ENCODE peak calls at places on chromosomes 13 and 19, in eight cellular contexts. T, Q, G, L, D, P, M and X are unnamed samples. For H3K4me1, the result is how much of the 10 kb centered on the place peaks cover.

GRCh38 chr13:40668335-40668734 is 1.9 kb upstream of the FOXO1 start:
- DNase-seq in L (peak), M (no peak), G (peak), T (peak), D (peak), P (no peak), Q (peak), X (no peak)

GRCh38 chr13:31198524-31198923 is 1.3 kb upstream of the B3GLCT start:
- DNase-seq in L (no peak), Q (no peak), G (no peak), T (no peak), D (no peak), M (no peak), P (no peak), X (no peak)

GRCh38 chr13:106500450-106500849 is 35.0 kb downstream of the EFNB2 start:
- DNase-seq in P (no peak), D (no peak), G (no peak), L (no peak), T (no peak), Q (no peak), M (no peak), X (no peak)

GRCh38 chr19:3692141-3693029 is 7.9 kb downstream of the PIP5K1C start:
- DNase-seq in Q (no peak), L (no peak), G (no peak), P (no peak), M (no peak), D (no peak), T (no peak), X (no peak)

GRCh38 chr13:112733661-112734379 is 44.0 kb downstream of the ATP11A start:
- DNase-seq in Q (peak), M (peak), G (no peak), D (no peak), P (no peak), L (no peak), T (no peak), X (no peak)

GRCh38 chr19:3699741-3700241 is 477 bp downstream of the PIP5K1C start:
- DNase-seq in Q (no peak), T (no peak), D (no peak), P (no peak), L (no peak), M (no peak), G (no peak), X (no peak)

GRCh38 chr19:17829855-17830566 is 8.7 kb upstream of the INSL3 start:
- DNase-seq in G (no peak), D (no peak), L (no peak), P (no peak), Q (no peak), T (no peak), M (no peak), X (no peak)

GRCh38 chr13:51803422-51804294 is at the start of gene DHRS12:
- DNase-seq in M (peak), G (peak), T (peak), Q (peak), D (peak), L (peak), P (peak), X (peak)

GRCh38 chr13:43303040-43303729 is 279.8 kb downstream of the DNAJC15 start:
- DNase-seq in Q (peak), T (no peak), G (peak), M (peak), D (no peak), P (no peak), L (peak), X (peak)

GRCh38 chr13:28528848-28529247 is 33.9 kb upstream of the FLT1 start:
- DNase-seq in L (no peak), Q (no peak), P (no peak), G (no peak), M (no peak), T (no peak), D (no peak), X (no peak)

GRCh38 chr19:35693835-35694599 is 10.3 kb upstream of the ZBTB32 start:
- DNase-seq in D (peak), L (peak), M (peak), G (peak), Q (peak), P (peak), T (peak), X (peak)

GRCh38 chr19:49691243-49692101 is 556 bp downstream of the CPT1C start:
- DNase-seq in D (no peak), T (no peak), Q (no peak), L (peak), P (no peak), G (peak), M (peak), X (no peak)

GRCh38 chr13:23985060-23985459 is 87.8 kb upstream of the C1QTNF9B start:
- DNase-seq in M (no peak), L (no peak), P (no peak), Q (no peak), G (no peak), T (no peak), D (peak), X (no peak)

GRCh38 chr13:100619940-100620339 is 31.4 kb upstream of the GGACT start:
- DNase-seq in G (no peak), P (no peak), Q (no peak), M (no peak), D (no peak), T (no peak), L (no peak), X (no peak)

GRCh38 chr13:97221491-97221890 is 642 bp upstream of the MBNL2 start:
- DNase-seq in L (no peak), Q (no peak), G (no peak), T (no peak), D (no peak), P (no peak), M (no peak), X (no peak)

GRCh38 chr19:29845576-29846176 is 33.9 kb downstream of the CCNE1 start:
- DNase-seq in T (no peak), Q (peak), D (no peak), L (no peak), P (no peak), G (peak), M (no peak), X (peak)

GRCh38 chr13:21218351-21219043 is 42.0 kb downstream of the MRPL57 start:
- DNase-seq in P (no peak), G (no peak), L (no peak), Q (no peak), T (no peak), M (no peak), D (peak), X (no peak)

GRCh38 chr13:48320906-48321510 is 17.5 kb downstream of the RB1 start:
- DNase-seq in Q (no peak), L (no peak), G (no peak), M (no peak), T (no peak), D (no peak), P (no peak), X (peak)

GRCh38 chr13:24540236-24541126 is 27.9 kb upstream of the PARP4 start:
- DNase-seq in G (no peak), P (no peak), D (no peak), M (no peak), L (no peak), Q (no peak), T (no peak), X (no peak)

GRCh38 chr13:26011996-26012688 is 39.7 kb downstream of the SHISA2 start:
- DNase-seq in P (no peak), D (no peak), T (no peak), G (no peak), Q (no peak), L (no peak), M (peak), X (peak)

GRCh38 chr19:42081584-42082258 is 5.8 kb downstream of the ZNF574 start:
- DNase-seq in D (no peak), G (no peak), T (no peak), P (no peak), M (no peak), Q (peak), L (no peak), X (no peak)

GRCh38 chr13:35826626-35827254 is 304.4 kb downstream of the DCLK1 start:
- DNase-seq in D (no peak), G (no peak), P (no peak), T (no peak), L (no peak), M (no peak), Q (no peak), X (no peak)

GRCh38 chr19:7912697-7913564 is 1.7 kb upstream of the TGFBR3L start:
- DNase-seq in P (no peak), T (no peak), G (peak), Q (no peak), D (no peak), L (no peak), M (no peak), X (no peak)
- H3K4me1 ChIP-seq in P (under half), T (under half), G (under half), Q (under half), D (under half), L (under half), M (under half), X (under half)

GRCh38 chr13:29955137-29955650 is 104.8 kb upstream of the UBL3 start:
- DNase-seq in L (no peak), G (no peak), Q (no peak), P (no peak), D (no peak), T (no peak), M (peak), X (no peak)

GRCh38 chr13:29956771-29957170 is 106.4 kb upstream of the UBL3 start:
- DNase-seq in G (no peak), M (no peak), Q (no peak), D (no peak), T (no peak), P (no peak), L (no peak), X (no peak)

GRCh38 chr13:29954082-29955043 is 103.9 kb upstream of the UBL3 start:
- DNase-seq in Q (no peak), D (no peak), L (no peak), M (peak), G (no peak), T (no peak), P (no peak), X (no peak)

GRCh38 chr13:29952245-29952644 is 101.8 kb upstream of the UBL3 start:
- DNase-seq in Q (no peak), M (no peak), P (no peak), L (no peak), T (no peak), G (no peak), D (no peak), X (no peak)

GRCh38 chr13:29953542-29953941 is 103.1 kb upstream of the UBL3 start:
- DNase-seq in Q (no peak), D (no peak), L (no peak), M (no peak), P (no peak), T (no peak), G (peak), X (no peak)
- H3K27ac ChIP-seq in Q (no peak), D (no peak), L (no peak), M (no peak), P (no peak), T (no peak), G (peak), X (no peak)

GRCh38 chr19:36915992-36916830 is at the start of the genes ZNF568 and ZNF829:
- DNase-seq in D (peak), P (peak), G (peak), Q (peak), T (peak), L (peak), M (peak), X (peak)
- TF ChIP-seq POLR2A in D (no peak), P (no peak), G (peak), Q (peak), T (peak), L (no peak), M (no peak), X (peak)

GRCh38 chr19:51375504-51376221 is 3.2 kb upstream of the NKG7 start:
- DNase-seq in M (no peak), G (no peak), Q (no peak), D (no peak), L (no peak), T (no peak), P (no peak), X (no peak)
- H3K4me1 ChIP-seq in M (under half), G (under half), Q (under half), D (under half), L (under half), T (under half), P (under half), X (under half)

DNA sequence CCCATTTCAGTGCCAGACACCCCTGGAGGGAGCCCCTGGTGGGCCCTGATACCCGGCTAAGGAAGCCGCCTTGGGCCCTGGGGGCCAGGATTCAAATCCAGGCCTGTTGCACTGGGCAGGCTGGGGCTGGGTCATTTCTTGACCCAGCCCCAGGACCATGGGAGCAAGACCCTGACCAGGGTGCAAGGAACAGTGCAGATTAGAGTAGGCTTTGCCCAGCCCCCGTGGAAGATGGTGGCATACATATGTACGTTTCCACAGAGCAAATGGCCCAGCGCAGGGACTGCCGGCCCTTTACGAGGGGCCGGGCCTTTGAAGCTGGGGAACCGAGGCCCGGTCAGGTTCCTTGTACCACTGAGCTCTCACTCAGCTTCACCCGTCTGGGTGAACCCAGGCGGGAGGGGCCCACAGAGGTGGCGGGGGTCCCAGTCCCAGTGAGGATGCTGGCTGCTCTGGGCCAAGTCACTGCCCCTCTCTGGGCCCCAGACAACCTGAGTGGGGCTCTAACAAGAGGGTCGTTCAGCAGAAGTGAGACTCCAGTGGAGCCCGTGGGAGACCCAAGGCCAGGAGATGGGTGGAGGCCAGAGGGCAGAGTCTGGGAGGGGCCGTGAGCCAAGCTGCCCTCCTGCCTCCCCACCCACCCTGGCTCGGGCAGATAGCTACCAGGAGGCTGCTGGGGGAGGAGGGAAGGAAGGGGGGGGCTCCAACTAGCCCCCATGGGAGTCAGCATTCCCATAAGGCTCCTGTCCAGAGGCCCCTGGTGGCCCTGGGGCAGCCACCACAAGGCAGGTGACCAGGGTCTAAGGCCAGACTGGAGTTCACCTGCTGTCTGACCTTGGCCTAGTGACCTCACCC is 2.7 kb downstream of the MKNK2 start:
- DNase-seq in T (no peak), L (no peak), P (no peak), M (no peak), D (no peak), G (no peak), Q (no peak), X (peak)
- H3K27ac ChIP-seq in T (peak), L (peak), P (peak), M (peak), D (peak), G (peak), Q (peak), X (peak)